ENCODE peak calls at places on chromosome 2, in six cellular contexts. G is GM12891, D is K562, E is HepG2, A is GM12878, S is H1. Z is an unnamed sample.

GRCh38 chr2:150888337-150888736 is 373.3 kb downstream of the RBM43 start:
- DNase-seq in G (no peak), D (no peak), E (no peak), A (no peak), S (no peak), Z (no peak)

GRCh38 chr2:212940816-212941215 is 210.6 kb downstream of the IKZF2 start:
- DNase-seq in G (no peak), D (no peak), E (no peak), A (no peak), S (peak), Z (no peak)

GRCh38 chr2:168528469-168528868 is 72.4 kb downstream of the CERS6 start:
- DNase-seq in G (no peak), D (no peak), E (no peak), A (no peak), S (no peak), Z (no peak)

GRCh38 chr2:52072949-52073348 is 1041.0 kb upstream of the NRXN1 start:
- DNase-seq in G (no peak), D (no peak), E (no peak), A (no peak), S (no peak), Z (no peak)

GRCh38 chr2:73823916-73824523 is 4.7 kb upstream of the STAMBP start:
- DNase-seq in G (no peak), D (peak), E (peak), A (peak), S (no peak), Z (no peak)

GRCh38 chr2:233387667-233388528 is 33.6 kb downstream of the DGKD start:
- DNase-seq in G (no peak), D (no peak), E (peak), A (no peak), S (no peak), Z (no peak)

GRCh38 chr2:64636105-64636873 is 17.4 kb downstream of the SERTAD2 start:
- DNase-seq in G (peak), D (no peak), E (no peak), A (peak), S (no peak), Z (peak)

GRCh38 chr2:43238176-43238575 is 11.8 kb upstream of the ZFP36L2 start:
- DNase-seq in G (no peak), D (no peak), E (no peak), A (no peak), S (no peak), Z (no peak)

GRCh38 chr2:16339198-16339597 is 326.4 kb downstream of the CYRIA start:
- DNase-seq in G (no peak), D (no peak), E (no peak), A (no peak), S (no peak), Z (no peak)

GRCh38 chr2:85393836-85394235 is 16.3 kb downstream of the CAPG start:
- DNase-seq in G (no peak), D (no peak), E (no peak), A (no peak), S (no peak), Z (no peak)

GRCh38 chr2:229050063-229050635 is 220.9 kb downstream of the PID1 start:
- DNase-seq in G (no peak), D (no peak), E (no peak), A (no peak), S (no peak), Z (no peak)

GRCh38 chr2:39408351-39409136 is 28.5 kb downstream of the MAP4K3 start:
- DNase-seq in G (no peak), D (no peak), E (no peak), A (peak), S (no peak), Z (no peak)

GRCh38 chr2:16184945-16185660 is 244.8 kb downstream of the MYCN start:
- DNase-seq in G (no peak), D (no peak), E (no peak), A (no peak), S (no peak), Z (no peak)

GRCh38 chr2:241561811-241562210 is 3.3 kb downstream of the BOK start:
- DNase-seq in G (no peak), D (peak), E (no peak), A (no peak), S (no peak), Z (no peak)

GRCh38 chr2:224952942-224953657 is 89.2 kb downstream of the DOCK10 start:
- DNase-seq in G (peak), D (no peak), E (no peak), A (no peak), S (no peak), Z (peak)

GRCh38 chr2:175726213-175726612 is 275.9 kb downstream of the LNPK start:
- DNase-seq in G (no peak), D (no peak), E (no peak), A (no peak), S (no peak), Z (no peak)

GRCh38 chr2:57146951-57147350 is 899.7 kb upstream of the VRK2 start:
- DNase-seq in G (no peak), D (no peak), E (no peak), A (no peak), S (no peak), Z (no peak)

GRCh38 chr2:105644174-105644980 is 100.3 kb upstream of the NCK2 start:
- DNase-seq in G (no peak), D (no peak), E (peak), A (no peak), S (no peak), Z (no peak)

GRCh38 chr2:164754157-164755093 is 87.2 kb downstream of the COBLL1 start:
- DNase-seq in G (no peak), D (no peak), E (no peak), A (no peak), S (no peak), Z (no peak)

GRCh38 chr2:86033751-86034680 is 71.7 kb downstream of the POLR1A start:
- DNase-seq in G (no peak), D (no peak), E (no peak), A (no peak), S (no peak), Z (no peak)

GRCh38 chr2:30060562-30060961 is 86.2 kb upstream of the YPEL5 start:
- DNase-seq in G (no peak), D (no peak), E (no peak), A (no peak), S (no peak), Z (no peak)

GRCh38 chr2:68185541-68186164 is 28.0 kb downstream of the PNO1 start:
- DNase-seq in G (peak), D (peak), E (peak), A (peak), S (peak), Z (peak)

GRCh38 chr2:232888839-232889529 is 18.9 kb downstream of the SNORC start:
- DNase-seq in G (no peak), D (no peak), E (no peak), A (no peak), S (no peak), Z (peak)

GRCh38 chr2:42865884-42866861 is 73.8 kb upstream of the HAAO start:
- DNase-seq in G (no peak), D (no peak), E (no peak), A (no peak), S (no peak), Z (no peak)

GRCh38 chr2:240287496-240288086 is 147.1 kb upstream of the OTOS start:
- DNase-seq in G (no peak), D (no peak), E (no peak), A (no peak), S (no peak), Z (no peak)

GRCh38 chr2:174312581-174313234 is 22.0 kb upstream of the SP9 start:
- DNase-seq in G (no peak), D (no peak), E (no peak), A (no peak), S (no peak), Z (no peak)

GRCh38 chr2:176569574-176569973 is 300.3 kb downstream of the MTX2 start:
- DNase-seq in G (no peak), D (no peak), E (no peak), A (no peak), S (no peak), Z (no peak)

GRCh38 chr2:53896864-53897263 is 37.1 kb upstream of the GPR75 start:
- DNase-seq in G (no peak), D (no peak), E (peak), A (no peak), S (no peak), Z (no peak)

GRCh38 chr2:7011376-7012083 is 94.3 kb downstream of the RNF144A start:
- DNase-seq in G (no peak), D (no peak), E (no peak), A (no peak), S (no peak), Z (no peak)

GRCh38 chr2:120308038-120308910 is 37.7 kb upstream of the INHBB start:
- DNase-seq in G (no peak), D (peak), E (no peak), A (peak), S (no peak), Z (peak)

GRCh38 chr2:169480079-169480465 is 778 bp downstream of the BBS5 start:
- DNase-seq in G (no peak), D (peak), E (no peak), A (no peak), S (no peak), Z (no peak)

GRCh38 chr2:64035067-64035942 is 16.1 kb upstream of the VPS54 start:
- DNase-seq in G (no peak), D (no peak), E (no peak), A (no peak), S (no peak), Z (no peak)

GRCh38 chr2:232901711-232902578 is 31.9 kb downstream of the SNORC start:
- DNase-seq in G (no peak), D (peak), E (peak), A (no peak), S (no peak), Z (no peak)

GRCh38 chr2:150480241-150480640 is 7.2 kb downstream of the RND3 start:
- DNase-seq in G (no peak), D (no peak), E (no peak), A (no peak), S (no peak), Z (no peak)

GRCh38 chr2:96330407-96330806 is 5.2 kb upstream of the NCAPH start:
- DNase-seq in G (no peak), D (no peak), E (no peak), A (no peak), S (no peak), Z (no peak)

GRCh38 chr2:10519067-10519740 is 71.1 kb upstream of the ODC1 start:
- DNase-seq in G (no peak), D (no peak), E (no peak), A (no peak), S (no peak), Z (no peak)

GRCh38 chr2:144162652-144163051 is 357.3 kb downstream of the ZEB2 start:
- DNase-seq in G (no peak), D (peak), E (peak), A (peak), S (no peak), Z (no peak)

GRCh38 chr2:126687503-126687902 is 31.5 kb downstream of the GYPC start:
- DNase-seq in G (no peak), D (no peak), E (no peak), A (no peak), S (no peak), Z (no peak)

GRCh38 chr2:196606516-196606915 is 33.0 kb upstream of the CCDC150 start:
- DNase-seq in G (no peak), D (no peak), E (no peak), A (no peak), S (no peak), Z (no peak)

GRCh38 chr2:196610796-196611195 is 28.7 kb upstream of the CCDC150 start:
- DNase-seq in G (no peak), D (no peak), E (no peak), A (no peak), S (no peak), Z (no peak)

GRCh38 chr2:196609806-196610205 is 29.7 kb upstream of the CCDC150 start:
- DNase-seq in G (no peak), D (no peak), E (no peak), A (no peak), S (no peak), Z (no peak)

GRCh38 chr2:196601430-196602306 is 37.8 kb upstream of the CCDC150 start:
- DNase-seq in G (no peak), D (peak), E (no peak), A (no peak), S (no peak), Z (no peak)

DNA sequence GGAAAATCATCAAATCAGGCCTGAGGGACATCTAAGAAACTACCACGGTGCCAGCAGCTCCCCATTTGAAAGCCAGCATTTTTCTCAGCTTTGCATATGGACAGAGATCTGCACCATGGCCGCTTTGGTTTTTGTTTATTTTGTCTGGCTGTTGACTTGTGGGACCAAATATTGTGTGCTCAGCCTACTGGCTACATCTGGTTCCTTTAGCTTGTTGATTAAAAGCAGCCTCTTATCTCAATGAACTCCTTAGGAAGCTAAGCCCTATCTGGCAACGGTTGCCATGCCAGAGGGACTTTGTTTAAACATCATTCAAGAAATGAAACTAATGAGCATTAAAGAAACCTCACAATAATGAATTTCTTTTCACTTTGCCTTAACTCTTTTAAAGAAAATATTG is 32.4 kb upstream of the CCDC150 start:
- DNase-seq in G (no peak), D (peak), E (no peak), A (no peak), S (no peak), Z (no peak)
- TF ChIP-seq TAF1 in G (no peak), D (no peak), E (no peak), A (no peak), S (no peak), Z (no peak)

DNA sequence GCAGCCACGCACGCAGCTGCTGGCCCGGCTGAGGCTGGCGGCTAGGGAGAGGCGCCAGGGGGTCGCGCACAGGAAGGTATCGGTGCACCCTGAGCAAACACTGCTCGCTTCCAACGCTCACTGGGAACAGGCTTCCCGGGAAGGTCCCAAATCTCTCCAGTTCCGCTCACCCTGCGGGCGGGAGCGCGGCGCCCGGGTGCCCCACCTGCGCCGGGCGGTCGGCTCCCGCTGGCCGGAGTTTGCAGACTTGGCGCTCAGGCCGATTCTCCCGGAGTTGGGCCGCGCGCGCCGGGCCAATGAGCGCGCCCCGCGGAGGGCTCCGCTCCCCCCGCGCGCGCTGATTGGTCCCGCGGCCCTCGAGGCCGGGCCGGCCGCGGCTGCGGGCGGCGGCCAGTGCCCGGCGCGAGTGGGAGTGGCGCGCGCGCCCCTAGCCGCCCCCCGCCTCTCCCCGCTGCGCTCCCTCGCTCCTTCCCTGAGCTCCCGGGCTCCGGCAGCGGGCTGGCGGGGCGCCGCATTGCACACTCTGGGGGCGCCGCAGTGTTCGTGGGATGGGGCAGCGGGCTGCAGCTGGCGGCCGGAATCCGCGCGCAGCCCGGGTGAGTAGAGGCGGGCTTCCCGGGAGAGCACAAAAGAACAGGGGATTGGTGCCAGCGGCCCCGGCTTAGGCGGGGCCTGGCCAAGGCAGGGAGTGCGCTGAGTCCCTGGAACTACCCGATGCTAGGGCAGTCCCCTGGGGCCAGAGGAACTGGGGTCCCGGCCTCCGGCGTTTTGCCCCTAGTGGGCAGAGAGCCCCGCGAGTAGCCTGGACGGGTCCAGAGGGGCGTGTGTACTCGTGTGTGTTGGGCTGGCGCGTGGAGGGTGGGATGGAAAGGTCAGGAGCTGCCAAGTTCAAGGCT is at the start of gene LYPD6:
- DNase-seq in G (peak), D (no peak), E (peak), A (no peak), S (no peak), Z (peak)
- TF ChIP-seq POLR2A in G (no peak), D (no peak), E (no peak), A (no peak), S (no peak), Z (no peak)

GRCh38 chr2:239006886-239007285 is 159.0 kb downstream of the TWIST2 start:
- DNase-seq in G (no peak), D (no peak), E (no peak), A (no peak), S (no peak), Z (no peak)
- TF ChIP-seq TAF1 in G (no peak), D (no peak), E (no peak), A (no peak), S (no peak), Z (no peak)

GRCh38 chr2:12456293-12457151 is 260.2 kb upstream of the TRIB2 start:
- DNase-seq in G (peak), D (peak), E (peak), A (peak), S (no peak), Z (peak)

GRCh38 chr2:12455626-12456025 is 261.1 kb upstream of the TRIB2 start:
- DNase-seq in G (no peak), D (no peak), E (no peak), A (no peak), S (no peak), Z (no peak)

GRCh38 chr2:12452211-12452610 is 264.5 kb upstream of the TRIB2 start:
- DNase-seq in G (no peak), D (peak), E (no peak), A (no peak), S (no peak), Z (no peak)

GRCh38 chr2:12451726-12452125 is 265.0 kb upstream of the TRIB2 start:
- DNase-seq in G (no peak), D (peak), E (no peak), A (no peak), S (no peak), Z (no peak)

DNA sequence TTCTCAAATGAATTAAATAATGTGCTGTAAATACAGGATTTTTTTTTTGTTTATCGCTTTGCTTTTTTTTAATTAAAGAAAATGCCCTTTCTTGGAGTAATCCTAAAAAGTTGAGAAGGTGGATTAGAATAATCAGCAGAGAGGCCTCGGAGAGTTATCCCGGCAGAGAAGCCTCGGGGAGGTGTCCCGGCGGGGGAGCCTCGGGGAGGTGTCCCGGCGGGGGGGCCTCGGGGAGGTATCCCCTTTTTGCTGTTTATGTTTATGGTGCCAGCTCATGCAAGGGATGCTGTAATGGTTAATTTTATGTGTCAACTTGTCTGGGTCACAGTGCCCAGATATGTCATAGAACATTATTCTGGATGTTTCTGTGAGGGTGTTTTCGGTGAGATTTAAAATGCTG is 263.0 kb upstream of the TRIB2 start:
- DNase-seq in G (no peak), D (no peak), E (no peak), A (no peak), S (no peak), Z (no peak)
- TF ChIP-seq POLR2A in G (no peak), D (no peak), E (no peak), A (no peak), S (no peak), Z (no peak)

GRCh38 chr2:17930773-17931172 is 52.3 kb downstream of the KCNS3 start:
- DNase-seq in G (no peak), D (no peak), E (no peak), A (no peak), S (no peak), Z (no peak)
- TF ChIP-seq TAF1 in G (no peak), D (no peak), E (no peak), A (no peak), S (no peak), Z (no peak)

GRCh38 chr2:9398881-9399805 is 24.2 kb downstream of the ITGB1BP1 start:
- DNase-seq in G (no peak), D (no peak), E (no peak), A (no peak), S (no peak), Z (no peak)
- TF ChIP-seq POLR2A in G (no peak), D (no peak), E (no peak), A (no peak), S (no peak), Z (no peak)

Z was measured in GM12892.